ENCODE peak calls at places on chromosomes 3 and 15, in five cellular contexts. J is heart left ventricle, B is ovary, P is H1, H is body of pancreas. I is an unnamed sample.

GRCh38 chr15:75033809-75034208 is 10.4 kb downstream of the PPCDC start:
- DNase-seq in P (no peak), H (no peak), J (no peak), B (no peak), I (no peak)

GRCh38 chr15:99474981-99475753 is 90.6 kb upstream of the MEF2A start:
- DNase-seq in H (no peak), B (no peak), P (no peak), J (peak; percentile 88), I (peak; percentile 53)

GRCh38 chr3:132399054-132399929 is 18.0 kb upstream of the DNAJC13 start:
- DNase-seq in H (peak; percentile 37), P (no peak), J (no peak), B (no peak), I (peak; percentile 38)

GRCh38 chr3:186664506-186664905 is 1.3 kb upstream of the HRG start:
- DNase-seq in J (no peak), B (no peak), P (no peak), H (no peak), I (no peak)

GRCh38 chr3:13539285-13539625 is 9.7 kb upstream of the FBLN2 start:
- DNase-seq in H (no peak), B (no peak), J (peak; percentile 56), P (no peak), I (no peak)

GRCh38 chr3:52084954-52085730 is 28.8 kb upstream of the DUSP7 start:
- DNase-seq in P (no peak), B (no peak), H (no peak), J (peak; percentile 44), I (no peak)

GRCh38 chr15:80931191-80931590 is 58.4 kb downstream of the MESD start:
- DNase-seq in P (no peak), B (no peak), J (no peak), H (no peak), I (no peak)

GRCh38 chr15:44673639-44674038 is 10.2 kb upstream of the SPG11 start:
- DNase-seq in P (no peak), H (no peak), B (no peak), J (no peak), I (no peak)

GRCh38 chr3:108099203-108099602 is 8.4 kb upstream of the CD47 start:
- DNase-seq in H (no peak), B (no peak), P (no peak), J (no peak), I (no peak)

GRCh38 chr15:31473384-31474058 is 146.9 kb downstream of the KLF13 start:
- DNase-seq in P (no peak), H (no peak), J (no peak), B (no peak), I (peak; percentile 11)

GRCh38 chr15:62254137-62254934 is 89.3 kb upstream of the C2CD4B start:
- DNase-seq in H (peak; percentile 87), B (peak; percentile 31), J (peak; percentile 82), P (peak; percentile 34), I (peak; percentile 71)

GRCh38 chr15:70254186-70254974 is 156.7 kb upstream of the TLE3 start:
- DNase-seq in J (no peak), P (no peak), B (peak; percentile 5), H (no peak), I (no peak)

GRCh38 chr3:50323092-50323600 is 601 bp upstream of the HYAL2 start:
- DNase-seq in H (no peak), J (no peak), B (no peak), P (no peak), I (no peak)

GRCh38 chr3:179000144-179000543 is 71.5 kb downstream of the ZMAT3 start:
- DNase-seq in J (no peak), P (no peak), B (no peak), H (no peak), I (no peak)

GRCh38 chr3:31116651-31117050 is 222.2 kb upstream of the GADL1 start:
- DNase-seq in J (no peak), H (no peak), P (no peak), B (no peak), I (no peak)

DNA sequence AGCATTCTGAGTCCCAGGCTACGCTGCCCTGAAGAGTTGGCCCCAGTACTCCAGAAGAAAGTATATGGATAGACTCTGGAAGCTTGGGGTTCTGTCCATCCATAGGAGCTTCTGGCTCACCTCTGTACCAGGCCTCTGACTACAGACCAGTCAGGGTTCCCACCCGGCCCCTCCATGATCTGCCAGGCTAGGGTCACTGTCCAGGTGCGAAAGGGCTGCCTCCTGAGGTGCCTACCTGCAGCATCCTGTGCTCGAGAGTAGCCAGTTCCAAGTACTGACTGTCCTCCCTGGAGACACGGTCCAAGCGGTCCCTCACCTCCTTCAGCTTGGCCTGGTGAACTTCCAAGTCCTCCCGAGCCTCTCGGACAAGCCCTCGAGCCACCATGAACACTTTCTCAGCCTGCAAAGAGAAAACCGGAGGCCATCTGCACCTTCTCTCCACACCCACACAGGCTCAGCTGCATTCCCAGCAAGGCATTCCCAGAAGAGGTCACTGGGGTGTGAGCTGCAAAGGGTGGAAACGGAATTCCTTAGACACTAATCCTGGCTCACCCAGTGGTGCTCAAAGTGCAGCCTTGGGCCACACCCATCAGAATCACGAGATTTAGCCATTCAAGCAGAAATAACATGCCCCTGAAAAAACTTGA is 3.7 kb upstream of the PLXNB1 start:
- DNase-seq in J (no peak), P (no peak), B (peak; percentile 29), H (no peak), I (peak; percentile 66)
- H3K27ac ChIP-seq in J (no peak overlapping the region), P (no peak overlapping the region), B (no peak overlapping the region), H (no peak overlapping the region), I (peak overlapping the region; percentile 76)

GRCh38 chr3:129249284-129250065 is at the start of gene COPG1:
- DNase-seq in P (peak; percentile 73), J (peak; percentile 94), H (peak; percentile 89), B (peak; percentile 92), I (peak; percentile 90)
- TF ChIP-seq POLR2A in P (peak; percentile 82), J (peak; percentile 89), H (peak; percentile 97), B (peak; percentile 92), I (peak; percentile 82)

GRCh38 chr3:19012846-19013245 is 135.5 kb upstream of the KCNH8 start:
- DNase-seq in J (no peak), B (no peak), P (no peak), H (no peak), I (no peak)

GRCh38 chr3:19016846-19017245 is 131.5 kb upstream of the KCNH8 start:
- DNase-seq in J (no peak), P (no peak), B (no peak), H (no peak), I (no peak)

GRCh38 chr3:19013879-19014278 is 134.4 kb upstream of the KCNH8 start:
- DNase-seq in H (no peak), J (no peak), P (no peak), B (no peak), I (no peak)
- H3K9me3 ChIP-seq in H (no peaks in the 10 kb centered on the region), J (no peaks in the 10 kb centered on the region), P (no peaks in the 10 kb centered on the region), B (no peaks in the 10 kb centered on the region), I (no peaks in the 10 kb centered on the region)

GRCh38 chr3:182970811-182971418 is 9.4 kb downstream of the DCUN1D1 start:
- DNase-seq in B (no peak), P (no peak), H (no peak), J (no peak), I (no peak)
- H3K27ac ChIP-seq in B (no peak overlapping the region), P (no peak overlapping the region), H (no peak overlapping the region), J (no peak overlapping the region), I (no peak overlapping the region)

GRCh38 chr15:41620536-41621199 is 39.5 kb upstream of the MGA start:
- DNase-seq in P (no peak), H (peak; percentile 69), J (no peak), B (no peak), I (no peak)

GRCh38 chr15:41627204-41627603 is 33.0 kb upstream of the MGA start:
- DNase-seq in J (no peak), P (no peak), B (no peak), H (no peak), I (no peak)

GRCh38 chr15:41622901-41623300 is 37.3 kb upstream of the MGA start:
- DNase-seq in J (no peak), B (no peak), P (no peak), H (no peak), I (no peak)

GRCh38 chr15:41621200-41622193 is 38.7 kb upstream of the MGA start:
- DNase-seq in P (peak; percentile 60), B (peak; percentile 91), H (peak; percentile 85), J (peak; percentile 88), I (peak; percentile 91)
- TF ChIP-seq POLR2A in P (peak; percentile 50), B (peak; percentile 73), H (peak; percentile 23), J (peak; percentile 20), I (no peak)

DNA sequence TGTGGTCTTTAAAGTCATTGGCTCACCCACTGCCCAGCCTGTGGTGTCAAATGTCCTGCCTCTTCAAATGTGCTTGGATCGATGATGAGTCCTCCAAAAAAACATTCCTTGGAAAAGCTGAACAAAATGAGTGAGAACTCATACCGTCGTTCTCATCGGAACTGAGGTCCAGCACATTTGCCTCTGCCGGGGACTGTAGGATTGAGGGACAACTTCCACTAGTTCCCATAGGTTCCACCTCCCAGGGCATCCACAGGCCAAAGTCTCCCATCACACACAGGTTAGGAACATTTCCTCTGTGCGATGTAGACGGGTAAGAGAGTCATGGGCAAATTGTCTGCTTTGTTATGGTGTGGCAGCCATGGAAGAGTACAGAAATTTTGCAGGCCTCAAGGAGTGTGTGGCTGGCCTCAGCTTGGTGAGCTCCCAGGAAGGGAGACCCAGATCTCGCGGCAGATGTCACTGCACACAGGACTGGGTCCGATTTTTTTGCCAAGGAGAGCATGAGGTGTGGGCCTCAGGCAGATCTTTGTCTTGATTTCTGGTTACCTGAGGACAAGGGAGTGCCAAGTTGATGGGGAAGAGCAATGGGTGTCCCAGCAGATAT is 115.7 kb downstream of the SNRPN start:
- DNase-seq in B (no peak), J (peak; percentile 14), P (no peak), H (no peak), I (no peak)
- H3K9me3 ChIP-seq in B (peaks cover 99% of the 10 kb centered on the region), J (peaks cover 100% of the 10 kb centered on the region), P (peaks cover 97% of the 10 kb centered on the region), H (peaks cover 30% of the 10 kb centered on the region), I (no peaks in the 10 kb centered on the region)

GRCh38 chr3:65953881-65954733 is 84.6 kb downstream of the MAGI1 start:
- DNase-seq in P (no peak), B (peak; percentile 47), H (peak; percentile 95), J (no peak), I (peak; percentile 55)
- H3K27ac ChIP-seq in P (peak overlapping the region; percentile 90), B (no peak overlapping the region), H (peak overlapping the region; percentile 76), J (peak overlapping the region; percentile 74), I (peak overlapping the region; percentile 18)

GRCh38 chr3:39177708-39178332 is 14.6 kb downstream of the XIRP1 start:
- DNase-seq in P (no peak), H (peak; percentile 91), B (peak; percentile 87), J (peak; percentile 91), I (peak; percentile 89)
- TF ChIP-seq POLR2A in P (no peak), H (peak; percentile 87), B (peak; percentile 82), J (peak; percentile 76), I (no peak)